ENCODE peak calls at places on chromosomes 11 and 22, in nine cellular contexts. One of them, this sample, is unnamed.
A peak's percentile ranks its signal among the peaks of the same experiment; 100 is the strongest.

GRCh38 chr11:16184588-16184987 is 171.8 kb downstream of the SOX6 start:
- DNase-seq in epithelial cell of prostate: peak; percentile 55
- DNase-seq in IMR-90: peak; percentile 92
- DNase-seq in anterior cingulate cortex: no peak
- DNase-seq in choroid plexus epithelial cell: peak; percentile 50
- DNase-seq in stimulated activated naive CD4-positive, alpha-beta T cell: no peak
- DNase-seq in stimulated activated CD8-positive, alpha-beta memory T cell treated with anti-CD3 and anti-CD28 coated beads, Interleukin-4, amount 100 ng/mL, for 4 hours: no peak
- DNase-seq in tibial artery: no peak
- DNase-seq in NCI-H748 treated with DMSO at 0.1 percent for 48 hours: peak; percentile 28
- DNase-seq in this sample: no peak

GRCh38 chr22:50625568-50626313 is 2.2 kb downstream of the ARSA start:
- DNase-seq in epithelial cell of prostate: no peak
- DNase-seq in IMR-90: no peak
- DNase-seq in anterior cingulate cortex: no peak
- DNase-seq in choroid plexus epithelial cell: no peak
- DNase-seq in stimulated activated naive CD4-positive, alpha-beta T cell: no peak
- DNase-seq in stimulated activated CD8-positive, alpha-beta memory T cell treated with anti-CD3 and anti-CD28 coated beads, Interleukin-4, amount 100 ng/mL, for 4 hours: no peak
- DNase-seq in tibial artery: no peak
- DNase-seq in NCI-H748 treated with DMSO at 0.1 percent for 48 hours: no peak
- DNase-seq in this sample: no peak

GRCh38 chr11:1810761-1811160 is 24.0 kb upstream of the SYT8 start:
- DNase-seq in epithelial cell of prostate: no peak
- DNase-seq in IMR-90: no peak
- DNase-seq in anterior cingulate cortex: no peak
- DNase-seq in choroid plexus epithelial cell: no peak
- DNase-seq in stimulated activated naive CD4-positive, alpha-beta T cell: no peak
- DNase-seq in stimulated activated CD8-positive, alpha-beta memory T cell treated with anti-CD3 and anti-CD28 coated beads, Interleukin-4, amount 100 ng/mL, for 4 hours: no peak
- DNase-seq in tibial artery: no peak
- DNase-seq in NCI-H748 treated with DMSO at 0.1 percent for 48 hours: no peak
- DNase-seq in this sample: no peak

GRCh38 chr11:86043765-86044534 is 24.9 kb downstream of the PICALM start:
- DNase-seq in epithelial cell of prostate: no peak
- DNase-seq in IMR-90: no peak
- DNase-seq in anterior cingulate cortex: no peak
- DNase-seq in choroid plexus epithelial cell: no peak
- DNase-seq in stimulated activated naive CD4-positive, alpha-beta T cell: no peak
- DNase-seq in stimulated activated CD8-positive, alpha-beta memory T cell treated with anti-CD3 and anti-CD28 coated beads, Interleukin-4, amount 100 ng/mL, for 4 hours: no peak
- DNase-seq in tibial artery: no peak
- DNase-seq in NCI-H748 treated with DMSO at 0.1 percent for 48 hours: no peak
- DNase-seq in this sample: no peak

GRCh38 chr22:24208012-24208749 is 26.9 kb downstream of the SUSD2 start:
- DNase-seq in epithelial cell of prostate: peak; percentile 87
- DNase-seq in IMR-90: peak; percentile 98
- DNase-seq in anterior cingulate cortex: no peak
- DNase-seq in choroid plexus epithelial cell: peak; percentile 98
- DNase-seq in stimulated activated naive CD4-positive, alpha-beta T cell: no peak
- DNase-seq in stimulated activated CD8-positive, alpha-beta memory T cell treated with anti-CD3 and anti-CD28 coated beads, Interleukin-4, amount 100 ng/mL, for 4 hours: no peak
- DNase-seq in tibial artery: peak; percentile 85
- DNase-seq in NCI-H748 treated with DMSO at 0.1 percent for 48 hours: no peak
- DNase-seq in this sample: peak; percentile 52

GRCh38 chr22:49068861-49069260 is 758.8 kb downstream of the BRD1 start:
- DNase-seq in epithelial cell of prostate: no peak
- DNase-seq in IMR-90: no peak
- DNase-seq in anterior cingulate cortex: no peak
- DNase-seq in choroid plexus epithelial cell: no peak
- DNase-seq in stimulated activated naive CD4-positive, alpha-beta T cell: no peak
- DNase-seq in stimulated activated CD8-positive, alpha-beta memory T cell treated with anti-CD3 and anti-CD28 coated beads, Interleukin-4, amount 100 ng/mL, for 4 hours: no peak
- DNase-seq in tibial artery: peak; percentile 48
- DNase-seq in NCI-H748 treated with DMSO at 0.1 percent for 48 hours: no peak
- DNase-seq in this sample: no peak

GRCh38 chr11:130383363-130384168 is 44.8 kb downstream of the ADAMTS8 start:
- DNase-seq in epithelial cell of prostate: no peak
- DNase-seq in IMR-90: peak; percentile 100
- DNase-seq in anterior cingulate cortex: no peak
- DNase-seq in choroid plexus epithelial cell: peak; percentile 99
- DNase-seq in stimulated activated naive CD4-positive, alpha-beta T cell: no peak
- DNase-seq in stimulated activated CD8-positive, alpha-beta memory T cell treated with anti-CD3 and anti-CD28 coated beads, Interleukin-4, amount 100 ng/mL, for 4 hours: no peak
- DNase-seq in tibial artery: no peak
- DNase-seq in NCI-H748 treated with DMSO at 0.1 percent for 48 hours: no peak
- DNase-seq in this sample: no peak

GRCh38 chr22:17576475-17576874 is 13.2 kb downstream of the SLC25A18 start:
- DNase-seq in epithelial cell of prostate: peak; percentile 99
- DNase-seq in IMR-90: peak; percentile 65
- DNase-seq in anterior cingulate cortex: no peak
- DNase-seq in choroid plexus epithelial cell: peak; percentile 84
- DNase-seq in stimulated activated naive CD4-positive, alpha-beta T cell: no peak
- DNase-seq in stimulated activated CD8-positive, alpha-beta memory T cell treated with anti-CD3 and anti-CD28 coated beads, Interleukin-4, amount 100 ng/mL, for 4 hours: no peak
- DNase-seq in tibial artery: no peak
- DNase-seq in NCI-H748 treated with DMSO at 0.1 percent for 48 hours: no peak
- DNase-seq in this sample: no peak

GRCh38 chr22:49234459-49234858 is 593.2 kb downstream of the BRD1 start:
- DNase-seq in epithelial cell of prostate: no peak
- DNase-seq in IMR-90: no peak
- DNase-seq in anterior cingulate cortex: no peak
- DNase-seq in choroid plexus epithelial cell: no peak
- DNase-seq in stimulated activated naive CD4-positive, alpha-beta T cell: no peak
- DNase-seq in stimulated activated CD8-positive, alpha-beta memory T cell treated with anti-CD3 and anti-CD28 coated beads, Interleukin-4, amount 100 ng/mL, for 4 hours: no peak
- DNase-seq in tibial artery: peak; percentile 32
- DNase-seq in NCI-H748 treated with DMSO at 0.1 percent for 48 hours: no peak
- DNase-seq in this sample: no peak

GRCh38 chr11:18203723-18204122 is 31.1 kb downstream of the MRGPRX4 start:
- DNase-seq in epithelial cell of prostate: no peak
- DNase-seq in IMR-90: peak; percentile 14
- DNase-seq in anterior cingulate cortex: no peak
- DNase-seq in choroid plexus epithelial cell: peak; percentile 52
- DNase-seq in stimulated activated naive CD4-positive, alpha-beta T cell: no peak
- DNase-seq in stimulated activated CD8-positive, alpha-beta memory T cell treated with anti-CD3 and anti-CD28 coated beads, Interleukin-4, amount 100 ng/mL, for 4 hours: no peak
- DNase-seq in tibial artery: no peak
- DNase-seq in NCI-H748 treated with DMSO at 0.1 percent for 48 hours: peak; percentile 21
- DNase-seq in this sample: no peak

GRCh38 chr22:27139935-27140493 is 482.6 kb downstream of the MIAT start:
- DNase-seq in epithelial cell of prostate: no peak
- DNase-seq in IMR-90: peak; percentile 83
- DNase-seq in anterior cingulate cortex: no peak
- DNase-seq in choroid plexus epithelial cell: peak; percentile 87
- DNase-seq in stimulated activated naive CD4-positive, alpha-beta T cell: no peak
- DNase-seq in stimulated activated CD8-positive, alpha-beta memory T cell treated with anti-CD3 and anti-CD28 coated beads, Interleukin-4, amount 100 ng/mL, for 4 hours: no peak
- DNase-seq in tibial artery: no peak
- DNase-seq in NCI-H748 treated with DMSO at 0.1 percent for 48 hours: no peak
- DNase-seq in this sample: peak; percentile 17

GRCh38 chr11:29786092-29786491 is 230.7 kb downstream of the KCNA4 start:
- DNase-seq in epithelial cell of prostate: no peak
- DNase-seq in IMR-90: no peak
- DNase-seq in anterior cingulate cortex: no peak
- DNase-seq in choroid plexus epithelial cell: no peak
- DNase-seq in stimulated activated naive CD4-positive, alpha-beta T cell: no peak
- DNase-seq in stimulated activated CD8-positive, alpha-beta memory T cell treated with anti-CD3 and anti-CD28 coated beads, Interleukin-4, amount 100 ng/mL, for 4 hours: no peak
- DNase-seq in tibial artery: no peak
- DNase-seq in NCI-H748 treated with DMSO at 0.1 percent for 48 hours: no peak
- DNase-seq in this sample: no peak

GRCh38 chr11:125371451-125371935 is 124.6 kb downstream of the FEZ1 start:
- DNase-seq in epithelial cell of prostate: no peak
- DNase-seq in IMR-90: no peak
- DNase-seq in anterior cingulate cortex: no peak
- DNase-seq in choroid plexus epithelial cell: no peak
- DNase-seq in stimulated activated naive CD4-positive, alpha-beta T cell: no peak
- DNase-seq in stimulated activated CD8-positive, alpha-beta memory T cell treated with anti-CD3 and anti-CD28 coated beads, Interleukin-4, amount 100 ng/mL, for 4 hours: no peak
- DNase-seq in tibial artery: no peak
- DNase-seq in NCI-H748 treated with DMSO at 0.1 percent for 48 hours: no peak
- DNase-seq in this sample: no peak

GRCh38 chr22:37664249-37665101 is 6.0 kb downstream of the PDXP start:
- DNase-seq in epithelial cell of prostate: no peak
- DNase-seq in IMR-90: no peak
- DNase-seq in anterior cingulate cortex: no peak
- DNase-seq in choroid plexus epithelial cell: no peak
- DNase-seq in stimulated activated naive CD4-positive, alpha-beta T cell: no peak
- DNase-seq in stimulated activated CD8-positive, alpha-beta memory T cell treated with anti-CD3 and anti-CD28 coated beads, Interleukin-4, amount 100 ng/mL, for 4 hours: no peak
- DNase-seq in tibial artery: no peak
- DNase-seq in NCI-H748 treated with DMSO at 0.1 percent for 48 hours: no peak
- DNase-seq in this sample: no peak

GRCh38 chr11:992577-992976 is 43.9 kb downstream of the MUC6 start:
- DNase-seq in epithelial cell of prostate: no peak
- DNase-seq in IMR-90: no peak
- DNase-seq in anterior cingulate cortex: no peak
- DNase-seq in choroid plexus epithelial cell: no peak
- DNase-seq in stimulated activated naive CD4-positive, alpha-beta T cell: no peak
- DNase-seq in stimulated activated CD8-positive, alpha-beta memory T cell treated with anti-CD3 and anti-CD28 coated beads, Interleukin-4, amount 100 ng/mL, for 4 hours: no peak
- DNase-seq in tibial artery: no peak
- DNase-seq in NCI-H748 treated with DMSO at 0.1 percent for 48 hours: no peak
- DNase-seq in this sample: no peak

GRCh38 chr11:111105566-111105965 is 140.0 kb upstream of the POU2AF2 start:
- DNase-seq in epithelial cell of prostate: no peak
- DNase-seq in IMR-90: peak; percentile 69
- DNase-seq in anterior cingulate cortex: no peak
- DNase-seq in choroid plexus epithelial cell: peak; percentile 70
- DNase-seq in stimulated activated naive CD4-positive, alpha-beta T cell: no peak
- DNase-seq in stimulated activated CD8-positive, alpha-beta memory T cell treated with anti-CD3 and anti-CD28 coated beads, Interleukin-4, amount 100 ng/mL, for 4 hours: no peak
- DNase-seq in tibial artery: no peak
- DNase-seq in NCI-H748 treated with DMSO at 0.1 percent for 48 hours: no peak
- DNase-seq in this sample: no peak

GRCh38 chr22:49856766-49857618 is 3.3 kb downstream of the ZBED4 start:
- DNase-seq in epithelial cell of prostate: no peak
- DNase-seq in IMR-90: no peak
- DNase-seq in anterior cingulate cortex: no peak
- DNase-seq in choroid plexus epithelial cell: no peak
- DNase-seq in stimulated activated naive CD4-positive, alpha-beta T cell: no peak
- DNase-seq in stimulated activated CD8-positive, alpha-beta memory T cell treated with anti-CD3 and anti-CD28 coated beads, Interleukin-4, amount 100 ng/mL, for 4 hours: no peak
- DNase-seq in tibial artery: peak; percentile 57
- DNase-seq in NCI-H748 treated with DMSO at 0.1 percent for 48 hours: no peak
- DNase-seq in this sample: no peak

GRCh38 chr11:8759634-8760033 is 77.0 kb downstream of the RPL27A start:
- DNase-seq in epithelial cell of prostate: no peak
- DNase-seq in IMR-90: no peak
- DNase-seq in anterior cingulate cortex: no peak
- DNase-seq in choroid plexus epithelial cell: no peak
- DNase-seq in stimulated activated naive CD4-positive, alpha-beta T cell: no peak
- DNase-seq in stimulated activated CD8-positive, alpha-beta memory T cell treated with anti-CD3 and anti-CD28 coated beads, Interleukin-4, amount 100 ng/mL, for 4 hours: no peak
- DNase-seq in tibial artery: peak; percentile 71
- DNase-seq in NCI-H748 treated with DMSO at 0.1 percent for 48 hours: no peak
- DNase-seq in this sample: no peak

GRCh38 chr11:44658451-44658850 is 68.3 kb upstream of the TSPAN18 start:
- DNase-seq in epithelial cell of prostate: no peak
- DNase-seq in IMR-90: peak; percentile 13
- DNase-seq in anterior cingulate cortex: no peak
- DNase-seq in choroid plexus epithelial cell: peak; percentile 52
- DNase-seq in stimulated activated naive CD4-positive, alpha-beta T cell: no peak
- DNase-seq in stimulated activated CD8-positive, alpha-beta memory T cell treated with anti-CD3 and anti-CD28 coated beads, Interleukin-4, amount 100 ng/mL, for 4 hours: no peak
- DNase-seq in tibial artery: no peak
- DNase-seq in NCI-H748 treated with DMSO at 0.1 percent for 48 hours: no peak
- DNase-seq in this sample: no peak

GRCh38 chr22:50059185-50059880 is 1.2 kb upstream of the TTLL8 start:
- DNase-seq in epithelial cell of prostate: no peak
- DNase-seq in IMR-90: peak; percentile 20
- DNase-seq in anterior cingulate cortex: no peak
- DNase-seq in choroid plexus epithelial cell: peak; percentile 37
- DNase-seq in stimulated activated naive CD4-positive, alpha-beta T cell: no peak
- DNase-seq in stimulated activated CD8-positive, alpha-beta memory T cell treated with anti-CD3 and anti-CD28 coated beads, Interleukin-4, amount 100 ng/mL, for 4 hours: no peak
- DNase-seq in tibial artery: no peak
- DNase-seq in NCI-H748 treated with DMSO at 0.1 percent for 48 hours: peak; percentile 33
- DNase-seq in this sample: no peak

GRCh38 chr22:43886231-43886630 is 5.6 kb downstream of the PNPLA5 start:
- DNase-seq in epithelial cell of prostate: no peak
- DNase-seq in IMR-90: no peak
- DNase-seq in anterior cingulate cortex: no peak
- DNase-seq in choroid plexus epithelial cell: no peak
- DNase-seq in stimulated activated naive CD4-positive, alpha-beta T cell: no peak
- DNase-seq in stimulated activated CD8-positive, alpha-beta memory T cell treated with anti-CD3 and anti-CD28 coated beads, Interleukin-4, amount 100 ng/mL, for 4 hours: no peak
- DNase-seq in tibial artery: no peak
- DNase-seq in NCI-H748 treated with DMSO at 0.1 percent for 48 hours: no peak
- DNase-seq in this sample: no peak

GRCh38 chr11:69511358-69512015 is 30.0 kb downstream of the LINC01488 start:
- DNase-seq in epithelial cell of prostate: no peak
- DNase-seq in IMR-90: no peak
- DNase-seq in anterior cingulate cortex: no peak
- DNase-seq in choroid plexus epithelial cell: peak; percentile 13
- DNase-seq in stimulated activated naive CD4-positive, alpha-beta T cell: no peak
- DNase-seq in stimulated activated CD8-positive, alpha-beta memory T cell treated with anti-CD3 and anti-CD28 coated beads, Interleukin-4, amount 100 ng/mL, for 4 hours: no peak
- DNase-seq in tibial artery: no peak
- DNase-seq in NCI-H748 treated with DMSO at 0.1 percent for 48 hours: no peak
- DNase-seq in this sample: peak; percentile 48

GRCh38 chr11:119421351-119421750 is 1.6 kb downstream of the THY1 start:
- DNase-seq in epithelial cell of prostate: no peak
- DNase-seq in IMR-90: peak; percentile 62
- DNase-seq in anterior cingulate cortex: no peak
- DNase-seq in choroid plexus epithelial cell: no peak
- DNase-seq in stimulated activated naive CD4-positive, alpha-beta T cell: no peak
- DNase-seq in stimulated activated CD8-positive, alpha-beta memory T cell treated with anti-CD3 and anti-CD28 coated beads, Interleukin-4, amount 100 ng/mL, for 4 hours: no peak
- DNase-seq in tibial artery: no peak
- DNase-seq in NCI-H748 treated with DMSO at 0.1 percent for 48 hours: no peak
- DNase-seq in this sample: no peak

GRCh38 chr11:46528445-46529085 is 65.3 kb downstream of the AMBRA1 start:
- DNase-seq in epithelial cell of prostate: no peak
- DNase-seq in IMR-90: no peak
- DNase-seq in anterior cingulate cortex: no peak
- DNase-seq in choroid plexus epithelial cell: no peak
- DNase-seq in stimulated activated naive CD4-positive, alpha-beta T cell: no peak
- DNase-seq in stimulated activated CD8-positive, alpha-beta memory T cell treated with anti-CD3 and anti-CD28 coated beads, Interleukin-4, amount 100 ng/mL, for 4 hours: no peak
- DNase-seq in tibial artery: no peak
- DNase-seq in NCI-H748 treated with DMSO at 0.1 percent for 48 hours: no peak
- DNase-seq in this sample: no peak

GRCh38 chr11:85647604-85648299 is at the start of gene TMEM126A:
- DNase-seq in epithelial cell of prostate: no peak
- DNase-seq in IMR-90: peak; percentile 75
- DNase-seq in anterior cingulate cortex: peak; percentile 68
- DNase-seq in choroid plexus epithelial cell: peak; percentile 84
- DNase-seq in stimulated activated naive CD4-positive, alpha-beta T cell: peak; percentile 89
- DNase-seq in stimulated activated CD8-positive, alpha-beta memory T cell treated with anti-CD3 and anti-CD28 coated beads, Interleukin-4, amount 100 ng/mL, for 4 hours: peak; percentile 83
- DNase-seq in tibial artery: peak; percentile 91
- DNase-seq in NCI-H748 treated with DMSO at 0.1 percent for 48 hours: peak; percentile 63
- DNase-seq in this sample: peak; percentile 8

GRCh38 chr11:90805172-90805571 is 582.3 kb upstream of the CHORDC1 start:
- DNase-seq in epithelial cell of prostate: no peak
- DNase-seq in IMR-90: no peak
- DNase-seq in anterior cingulate cortex: no peak
- DNase-seq in choroid plexus epithelial cell: peak; percentile 8
- DNase-seq in stimulated activated naive CD4-positive, alpha-beta T cell: no peak
- DNase-seq in stimulated activated CD8-positive, alpha-beta memory T cell treated with anti-CD3 and anti-CD28 coated beads, Interleukin-4, amount 100 ng/mL, for 4 hours: no peak
- DNase-seq in tibial artery: no peak
- DNase-seq in NCI-H748 treated with DMSO at 0.1 percent for 48 hours: no peak
- DNase-seq in this sample: no peak